ENCODE peak calls at places on chromosomes 2 and 18, in six cellular contexts. One of them, this sample, is unnamed.
A peak's percentile ranks its signal among the peaks of the same experiment; 100 is the strongest.

GRCh38 chr2:64624108-64624610 is 29.6 kb downstream of the SERTAD2 start:
- DNase-seq in neuronal stem cell: no peak
- DNase-seq in trophoblast cell: no peak
- DNase-seq in mesenchymal stem cell: no peak
- DNase-seq in IMR-90: no peak
- DNase-seq in H1: no peak
- DNase-seq in this sample: no peak

GRCh38 chr2:16294791-16295190 is 354.4 kb downstream of the MYCN start:
- DNase-seq in mesenchymal stem cell: no peak
- DNase-seq in IMR-90: no peak
- DNase-seq in neuronal stem cell: no peak
- DNase-seq in H1: no peak
- DNase-seq in trophoblast cell: peak; percentile 63
- DNase-seq in this sample: no peak

GRCh38 chr18:8724452-8724851 is 19.1 kb downstream of the MTCL1 start:
- DNase-seq in IMR-90: no peak
- DNase-seq in mesenchymal stem cell: no peak
- DNase-seq in neuronal stem cell: no peak
- DNase-seq in trophoblast cell: no peak
- DNase-seq in H1: no peak
- DNase-seq in this sample: peak; percentile 67

GRCh38 chr18:10490401-10491289 is 35.2 kb upstream of the NAPG start:
- DNase-seq in trophoblast cell: peak; percentile 59
- DNase-seq in IMR-90: no peak
- DNase-seq in H1: no peak
- DNase-seq in neuronal stem cell: no peak
- DNase-seq in mesenchymal stem cell: no peak
- DNase-seq in this sample: peak; percentile 86

GRCh38 chr18:34787931-34788532 is 77.9 kb downstream of the DTNA start:
- DNase-seq in H1: no peak
- DNase-seq in mesenchymal stem cell: peak; percentile 62
- DNase-seq in neuronal stem cell: peak; percentile 58
- DNase-seq in trophoblast cell: peak; percentile 53
- DNase-seq in IMR-90: peak; percentile 69
- DNase-seq in this sample: no peak

GRCh38 chr2:2850218-2850850 is 519.3 kb upstream of the MYT1L start:
- DNase-seq in H1: no peak
- DNase-seq in trophoblast cell: no peak
- DNase-seq in mesenchymal stem cell: no peak
- DNase-seq in IMR-90: no peak
- DNase-seq in neuronal stem cell: no peak
- DNase-seq in this sample: no peak

GRCh38 chr2:130287656-130288026 is 55.1 kb upstream of the IMP4 start:
- DNase-seq in neuronal stem cell: no peak
- DNase-seq in trophoblast cell: no peak
- DNase-seq in IMR-90: no peak
- DNase-seq in mesenchymal stem cell: no peak
- DNase-seq in H1: no peak
- DNase-seq in this sample: no peak

GRCh38 chr2:127398239-127398590 is 10.4 kb upstream of the MAP3K2 start:
- DNase-seq in trophoblast cell: peak; percentile 59
- DNase-seq in IMR-90: peak; percentile 93
- DNase-seq in mesenchymal stem cell: peak; percentile 96
- DNase-seq in neuronal stem cell: no peak
- DNase-seq in H1: no peak
- DNase-seq in this sample: peak; percentile 47

GRCh38 chr2:101469863-101470262 is 5.0 kb downstream of the RFX8 start:
- DNase-seq in mesenchymal stem cell: no peak
- DNase-seq in H1: no peak
- DNase-seq in IMR-90: no peak
- DNase-seq in trophoblast cell: no peak
- DNase-seq in neuronal stem cell: no peak
- DNase-seq in this sample: no peak

GRCh38 chr2:133716166-133716565 is 147.9 kb upstream of the NCKAP5 start:
- DNase-seq in mesenchymal stem cell: no peak
- DNase-seq in neuronal stem cell: no peak
- DNase-seq in H1: no peak
- DNase-seq in IMR-90: no peak
- DNase-seq in trophoblast cell: no peak
- DNase-seq in this sample: no peak

GRCh38 chr2:232239956-232240681 is 138.4 kb upstream of the ALPP start:
- DNase-seq in H1: no peak
- DNase-seq in trophoblast cell: peak; percentile 77
- DNase-seq in neuronal stem cell: no peak
- DNase-seq in mesenchymal stem cell: no peak
- DNase-seq in IMR-90: peak; percentile 27
- DNase-seq in this sample: no peak

GRCh38 chr18:37280701-37281100 is 284.9 kb downstream of the CELF4 start:
- DNase-seq in neuronal stem cell: no peak
- DNase-seq in H1: no peak
- DNase-seq in trophoblast cell: no peak
- DNase-seq in mesenchymal stem cell: no peak
- DNase-seq in IMR-90: no peak
- DNase-seq in this sample: no peak

GRCh38 chr2:197909377-197909776 is 105.0 kb downstream of the PLCL1 start:
- DNase-seq in neuronal stem cell: no peak
- DNase-seq in H1: no peak
- DNase-seq in IMR-90: peak; percentile 97
- DNase-seq in trophoblast cell: peak; percentile 62
- DNase-seq in mesenchymal stem cell: peak; percentile 22
- DNase-seq in this sample: no peak

GRCh38 chr18:75923169-75923568 is 495.7 kb upstream of the SMIM21 start:
- DNase-seq in trophoblast cell: no peak
- DNase-seq in mesenchymal stem cell: no peak
- DNase-seq in IMR-90: peak; percentile 1
- DNase-seq in H1: no peak
- DNase-seq in neuronal stem cell: no peak
- DNase-seq in this sample: no peak

GRCh38 chr2:236644502-236644911 is 74.9 kb downstream of the ACKR3 start:
- DNase-seq in H1: no peak
- DNase-seq in mesenchymal stem cell: no peak
- DNase-seq in IMR-90: no peak
- DNase-seq in trophoblast cell: no peak
- DNase-seq in neuronal stem cell: no peak
- DNase-seq in this sample: no peak

GRCh38 chr18:58668897-58669296 is 2.4 kb upstream of the MALT1 start:
- DNase-seq in IMR-90: peak; percentile 80
- DNase-seq in H1: no peak
- DNase-seq in neuronal stem cell: no peak
- DNase-seq in trophoblast cell: no peak
- DNase-seq in mesenchymal stem cell: peak; percentile 62
- DNase-seq in this sample: no peak

DNA sequence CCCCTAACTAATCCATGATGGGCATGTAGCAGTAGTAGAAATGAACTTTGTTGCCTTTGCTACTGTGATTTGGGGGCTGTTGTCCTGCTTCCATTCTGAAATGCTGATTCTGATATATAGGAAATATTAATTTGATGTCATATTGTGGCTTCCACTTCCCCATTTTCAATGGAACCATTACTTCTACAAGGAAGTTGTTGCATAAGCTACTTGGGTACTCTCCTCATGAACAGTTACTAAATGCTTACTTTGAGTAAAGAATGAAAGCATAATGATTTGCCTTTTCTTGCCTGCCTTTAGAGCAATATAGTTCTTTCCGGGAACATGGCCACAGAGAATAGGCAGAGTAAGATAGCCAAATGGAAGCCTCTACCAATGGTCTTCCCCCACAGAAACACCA is 192.9 kb upstream of the ZNF521 start:
- DNase-seq in mesenchymal stem cell: no peak
- DNase-seq in H1: no peak
- DNase-seq in trophoblast cell: no peak
- DNase-seq in neuronal stem cell: no peak
- DNase-seq in IMR-90: no peak
- DNase-seq in this sample: no peak
- H3K14ac ChIP-seq in mesenchymal stem cell: no peak overlapping the region
- H3K14ac ChIP-seq in H1: no peak overlapping the region
- H3K14ac ChIP-seq in trophoblast cell: no peak overlapping the region
- H3K14ac ChIP-seq in neuronal stem cell: no peak overlapping the region
- H3K14ac ChIP-seq in IMR-90: no peak overlapping the region
- H3K14ac ChIP-seq in this sample: no peak overlapping the region

DNA sequence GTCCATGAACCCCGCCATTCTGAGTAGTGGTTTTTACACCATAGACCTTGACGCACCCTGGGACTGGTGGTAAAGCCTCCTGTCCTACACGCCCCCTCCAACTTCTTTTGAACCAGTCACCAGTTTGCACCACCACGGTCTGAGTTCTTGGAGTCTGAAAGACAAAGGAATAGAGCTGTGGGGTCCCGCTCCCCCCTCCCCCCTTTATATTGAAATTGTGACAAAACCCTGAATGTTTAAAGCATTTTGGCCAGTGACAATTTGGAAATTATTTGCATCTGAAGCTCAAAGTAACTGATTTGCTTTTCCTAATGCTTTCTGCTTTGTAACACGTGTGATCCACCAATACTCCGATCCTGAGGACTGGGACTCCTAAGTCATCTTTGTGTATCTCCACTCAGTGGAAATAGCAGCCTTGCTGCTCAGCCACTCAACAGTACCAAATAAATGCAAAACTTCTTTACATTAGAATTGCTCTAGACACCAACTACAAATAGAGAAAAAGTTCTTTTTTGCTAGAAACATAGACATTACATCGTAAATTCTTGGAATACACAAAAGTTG is 768 bp upstream of the SRSF7 start:
- DNase-seq in trophoblast cell: no peak
- DNase-seq in IMR-90: peak; percentile 29
- DNase-seq in H1: no peak
- DNase-seq in mesenchymal stem cell: no peak
- DNase-seq in neuronal stem cell: peak; percentile 51
- DNase-seq in this sample: no peak
- H3K18ac ChIP-seq in trophoblast cell: peak overlapping the region; percentile 39
- H3K18ac ChIP-seq in IMR-90: peak overlapping the region; percentile 59
- H3K18ac ChIP-seq in H1: peak overlapping the region; percentile 72
- H3K18ac ChIP-seq in mesenchymal stem cell: peak overlapping the region; percentile 70
- H3K18ac ChIP-seq in neuronal stem cell: peak overlapping the region; percentile 81
- H3K18ac ChIP-seq in this sample: peak overlapping the region; percentile 57

GRCh38 chr2:219385958-219386520 is 1.7 kb downstream of the DNPEP start:
- DNase-seq in IMR-90: no peak
- DNase-seq in neuronal stem cell: no peak
- DNase-seq in mesenchymal stem cell: no peak
- DNase-seq in H1: no peak
- DNase-seq in trophoblast cell: no peak
- DNase-seq in this sample: no peak

GRCh38 chr2:219386532-219387280 is 1.0 kb downstream of the DNPEP start:
- DNase-seq in neuronal stem cell: peak; percentile 15
- DNase-seq in trophoblast cell: no peak
- DNase-seq in IMR-90: no peak
- DNase-seq in H1: no peak
- DNase-seq in mesenchymal stem cell: no peak
- DNase-seq in this sample: peak; percentile 43

GRCh38 chr2:219384083-219384713 is 3.5 kb downstream of the DNPEP start:
- DNase-seq in H1: no peak
- DNase-seq in IMR-90: no peak
- DNase-seq in trophoblast cell: no peak
- DNase-seq in mesenchymal stem cell: no peak
- DNase-seq in neuronal stem cell: no peak
- DNase-seq in this sample: peak; percentile 57

GRCh38 chr2:219387284-219388126 is at the start of gene DNPEP:
- DNase-seq in H1: no peak
- DNase-seq in trophoblast cell: peak; percentile 81
- DNase-seq in mesenchymal stem cell: peak; percentile 90
- DNase-seq in IMR-90: peak; percentile 89
- DNase-seq in neuronal stem cell: peak; percentile 89
- DNase-seq in this sample: peak; percentile 90

GRCh38 chr2:219384872-219385271 is 2.8 kb downstream of the DNPEP start:
- DNase-seq in mesenchymal stem cell: peak; percentile 80
- DNase-seq in neuronal stem cell: no peak
- DNase-seq in trophoblast cell: no peak
- DNase-seq in H1: no peak
- DNase-seq in IMR-90: no peak
- DNase-seq in this sample: no peak
- H3K14ac ChIP-seq in mesenchymal stem cell: no peak overlapping the region
- H3K14ac ChIP-seq in neuronal stem cell: no peak overlapping the region
- H3K14ac ChIP-seq in trophoblast cell: no peak overlapping the region
- H3K14ac ChIP-seq in H1: no peak overlapping the region
- H3K14ac ChIP-seq in IMR-90: no peak overlapping the region
- H3K14ac ChIP-seq in this sample: no peak overlapping the region

DNA sequence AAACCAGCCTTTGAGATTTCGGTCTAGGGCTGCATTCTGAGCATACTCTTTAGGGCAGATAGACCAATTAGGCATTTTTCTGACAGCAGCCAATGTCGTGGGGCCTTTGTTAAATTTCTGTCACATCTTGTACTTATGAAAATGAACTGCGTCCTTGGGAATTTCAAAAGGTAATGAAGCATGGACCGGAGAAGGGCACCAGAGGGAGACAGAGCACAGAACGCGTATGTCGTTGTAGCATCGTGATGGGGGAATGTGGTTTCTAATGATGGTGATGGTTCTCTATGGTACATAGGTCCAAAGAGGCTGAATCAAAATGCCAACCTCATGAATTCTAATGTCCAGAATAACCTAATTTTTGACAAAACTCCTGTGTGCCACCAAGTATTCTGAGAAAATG is 483.9 kb upstream of the CRIM1 start:
- DNase-seq in H1: no peak
- DNase-seq in neuronal stem cell: no peak
- DNase-seq in mesenchymal stem cell: no peak
- DNase-seq in trophoblast cell: peak; percentile 41
- DNase-seq in IMR-90: no peak
- DNase-seq in this sample: no peak
- H3K18ac ChIP-seq in H1: no peak overlapping the region
- H3K18ac ChIP-seq in neuronal stem cell: no peak overlapping the region
- H3K18ac ChIP-seq in mesenchymal stem cell: no peak overlapping the region
- H3K18ac ChIP-seq in trophoblast cell: no peak overlapping the region
- H3K18ac ChIP-seq in IMR-90: no peak overlapping the region
- H3K18ac ChIP-seq in this sample: no peak overlapping the region